ENCODE peak calls at places on chromosomes 4 and X, in eight cellular contexts. M, N, B, S, V, A, Q and J are unnamed samples.

GRCh38 chr4:72312032-72312650 is 256.9 kb downstream of the ADAMTS3 start:
- DNase-seq in M (peak; percentile 81), N (peak; percentile 96), B (peak; percentile 66), S (peak; percentile 86), V (peak; percentile 41), A (no peak), Q (peak; percentile 49), J (no peak)

GRCh38 chrX:151419748-151420147 is 22.7 kb downstream of the VMA21 start:
- DNase-seq in M (no peak), N (no peak), B (no peak), S (no peak), V (no peak), A (no peak), Q (no peak), J (no peak)

GRCh38 chr4:142091691-142092182 is 455.4 kb downstream of the IL15 start:
- DNase-seq in M (peak; percentile 93), N (peak; percentile 100), B (peak; percentile 59), S (peak; percentile 83), V (no peak), A (no peak), Q (peak; percentile 41), J (no peak)

GRCh38 chrX:107123750-107124149 is 5.1 kb upstream of the RBM41 start:
- DNase-seq in M (no peak), N (peak; percentile 10), B (no peak), S (no peak), V (no peak), A (no peak), Q (no peak), J (no peak)

GRCh38 chrX:151796576-151796975 is 62.0 kb downstream of the CNGA2 start:
- DNase-seq in M (no peak), N (no peak), B (no peak), S (no peak), V (no peak), A (no peak), Q (no peak), J (no peak)

GRCh38 chr4:38943355-38943754 is 75.7 kb downstream of the FAM114A1 start:
- DNase-seq in M (no peak), N (no peak), B (peak; percentile 52), S (no peak), V (no peak), A (no peak), Q (no peak), J (no peak)

GRCh38 chr4:145011636-145012035 is 86.4 kb downstream of the ANAPC10 start:
- DNase-seq in M (no peak), N (peak; percentile 24), B (no peak), S (no peak), V (no peak), A (no peak), Q (no peak), J (no peak)

GRCh38 chr4:337932-338758 is 531 bp downstream of the ZNF141 start:
- DNase-seq in M (no peak), N (peak; percentile 37), B (peak; percentile 58), S (no peak), V (no peak), A (peak; percentile 32), Q (peak; percentile 31), J (peak; percentile 52)

GRCh38 chrX:26649534-26649933 is 433.6 kb downstream of the MAGEB5 start:
- DNase-seq in M (no peak), N (peak; percentile 36), B (no peak), S (no peak), V (no peak), A (no peak), Q (no peak), J (no peak)

GRCh38 chr4:177696438-177696966 is 254.3 kb upstream of the AGA start:
- DNase-seq in M (no peak), N (no peak), B (no peak), S (no peak), V (no peak), A (no peak), Q (no peak), J (no peak)

GRCh38 chrX:20038966-20039365 is 48.1 kb upstream of the BCLAF3 start:
- DNase-seq in M (no peak), N (no peak), B (no peak), S (no peak), V (no peak), A (no peak), Q (no peak), J (no peak)

GRCh38 chrX:137547291-137547690 is 18.6 kb upstream of the ZIC3 start:
- DNase-seq in M (no peak), N (no peak), B (no peak), S (no peak), V (no peak), A (no peak), Q (no peak), J (no peak)

GRCh38 chrX:121405826-121406225 is 358.4 kb downstream of the GLUD2 start:
- DNase-seq in M (no peak), N (no peak), B (no peak), S (no peak), V (no peak), A (no peak), Q (no peak), J (no peak)

GRCh38 chrX:121407627-121408026 is 360.2 kb downstream of the GLUD2 start:
- DNase-seq in M (no peak), N (no peak), B (no peak), S (no peak), V (no peak), A (no peak), Q (no peak), J (no peak)
- TF ChIP-seq CTCF in M (no peak), N (no peak), B (no peak), S (no peak), V (no peak), A (no peak), Q (no peak), J (no peak)

GRCh38 chr4:77695769-77696168 is 90.1 kb downstream of the CXCL13 start:
- DNase-seq in M (peak; percentile 73), N (peak; percentile 96), B (no peak), S (no peak), V (peak; percentile 19), A (no peak), Q (no peak), J (no peak)

GRCh38 chr4:77701111-77701510 is 95.5 kb downstream of the CXCL13 start:
- DNase-seq in M (no peak), N (no peak), B (no peak), S (no peak), V (no peak), A (no peak), Q (no peak), J (no peak)

GRCh38 chr4:77697860-77698599 is 92.4 kb downstream of the CXCL13 start:
- DNase-seq in M (no peak), N (peak; percentile 83), B (no peak), S (no peak), V (peak; percentile 57), A (no peak), Q (no peak), J (peak; percentile 12)

DNA sequence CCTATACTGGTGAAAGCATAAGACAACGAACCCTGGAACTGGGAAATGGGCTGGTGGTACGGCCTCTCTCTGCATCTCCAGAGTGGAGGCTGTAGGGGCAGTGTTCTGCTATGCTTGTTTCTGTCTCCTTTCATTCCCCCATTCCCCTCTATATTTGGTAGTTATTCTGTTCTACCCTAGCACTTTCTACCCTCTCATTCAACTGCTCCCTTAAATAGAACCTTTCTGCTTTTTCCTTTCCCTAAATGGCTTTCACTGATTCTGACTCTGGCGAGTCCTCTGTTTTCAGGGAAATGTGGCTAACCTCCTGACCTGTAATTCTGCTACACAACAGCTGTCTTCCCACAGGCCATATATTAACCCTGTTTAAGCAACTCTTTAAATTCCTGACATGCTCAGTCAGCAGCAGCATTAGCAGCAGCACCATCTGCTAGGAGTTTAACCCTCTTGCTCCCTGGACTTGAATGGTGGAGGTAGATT is 94.2 kb downstream of the CXCL13 start:
- DNase-seq in M (peak; percentile 37), N (peak; percentile 84), B (no peak), S (no peak), V (peak; percentile 1), A (no peak), Q (no peak), J (no peak)
- TF ChIP-seq CTCF in M (peak; percentile 25), N (peak; percentile 39), B (no peak), S (no peak), V (no peak), A (peak; percentile 38), Q (no peak), J (no peak)

GRCh38 chr4:181548873-181549541 is 694.2 kb upstream of the TENM3 start:
- DNase-seq in M (peak; percentile 27), N (peak; percentile 94), B (peak; percentile 47), S (no peak), V (peak; percentile 32), A (no peak), Q (no peak), J (no peak)
- TF ChIP-seq CTCF in M (no peak), N (no peak), B (no peak), S (no peak), V (no peak), A (no peak), Q (no peak), J (no peak)

GRCh38 chrX:68710870-68711576 is 63.6 kb downstream of the STARD8 start:
- DNase-seq in M (no peak), N (peak; percentile 59), B (peak; percentile 40), S (no peak), V (peak; percentile 57), A (peak; percentile 45), Q (no peak), J (no peak)

GRCh38 chrX:68708503-68709290 is 61.2 kb downstream of the STARD8 start:
- DNase-seq in M (no peak), N (peak; percentile 16), B (no peak), S (no peak), V (no peak), A (no peak), Q (no peak), J (no peak)

GRCh38 chrX:68703849-68704248 is 56.4 kb downstream of the STARD8 start:
- DNase-seq in M (no peak), N (no peak), B (no peak), S (no peak), V (no peak), A (no peak), Q (no peak), J (no peak)

GRCh38 chrX:68703369-68703768 is 55.9 kb downstream of the STARD8 start:
- DNase-seq in M (no peak), N (no peak), B (peak; percentile 26), S (no peak), V (no peak), A (no peak), Q (no peak), J (no peak)

GRCh38 chrX:68705986-68706385 is 58.5 kb downstream of the STARD8 start:
- DNase-seq in M (no peak), N (no peak), B (no peak), S (no peak), V (no peak), A (no peak), Q (no peak), J (no peak)
- TF ChIP-seq CTCF in M (no peak), N (no peak), B (no peak), S (no peak), V (no peak), A (no peak), Q (no peak), J (no peak)

GRCh38 chr4:168710353-168710946 is 213.6 kb downstream of the PALLD start:
- DNase-seq in M (no peak), N (peak; percentile 86), B (peak; percentile 58), S (no peak), V (peak; percentile 17), A (no peak), Q (no peak), J (no peak)
- TF ChIP-seq CTCF in M (peak; percentile 69), N (peak; percentile 61), B (peak; percentile 39), S (peak; percentile 53), V (no peak), A (peak; percentile 44), Q (no peak), J (no peak)

GRCh38 chr4:163681208-163681821 is 186.8 kb downstream of the TMA16 start:
- DNase-seq in M (no peak), N (peak; percentile 37), B (peak; percentile 29), S (no peak), V (peak; percentile 26), A (no peak), Q (peak; percentile 22), J (peak; percentile 13)
- TF ChIP-seq CTCF in M (peak; percentile 27), N (peak; percentile 30), B (peak; percentile 64), S (no peak), V (peak; percentile 24), A (peak; percentile 76), Q (no peak), J (peak; percentile 81)